ENCODE peak calls at places on chromosomes 13 and 19, in four cellular contexts. E is thoracic aorta, M is cardiac fibroblast, S is keratinocyte. D is an unnamed sample.
A peak's percentile ranks its signal among the peaks of the same experiment; 100 is the strongest.

GRCh38 chr13:38099751-38100150 is 230.2 kb upstream of the TRPC4 start:
- DNase-seq in S (no peak), M (no peak), E (no peak), D (no peak)

GRCh38 chr13:21753117-21753729 is 82.3 kb downstream of the FGF9 start:
- DNase-seq in S (no peak), E (no peak), M (no peak), D (no peak)

GRCh38 chr19:7533281-7533819 is 2.2 kb upstream of the PNPLA6 start:
- DNase-seq in E (no peak), M (peak; percentile 77), S (no peak), D (no peak)

GRCh38 chr19:31470229-31470939 is 121.1 kb upstream of the TSHZ3 start:
- DNase-seq in S (no peak), E (no peak), M (no peak), D (no peak)

GRCh38 chr13:21061077-21061945 is at the start of gene LATS2:
- DNase-seq in S (peak; percentile 58), M (peak; percentile 98), E (peak; percentile 86), D (peak; percentile 91)

GRCh38 chr13:43470610-43471009 is 316.2 kb downstream of the ENOX1 start:
- DNase-seq in S (no peak), E (no peak), M (no peak), D (no peak)

GRCh38 chr13:75360170-75360569 is 121.8 kb downstream of the TBC1D4 start:
- DNase-seq in M (no peak), S (no peak), E (no peak), D (no peak)

GRCh38 chr13:41974262-41974900 is 13.5 kb upstream of the VWA8 start:
- DNase-seq in M (no peak), E (no peak), S (peak; percentile 40), D (no peak)

GRCh38 chr19:40565355-40565754 is 11.3 kb upstream of the SHKBP1 start:
- DNase-seq in E (no peak), S (no peak), M (no peak), D (no peak)

GRCh38 chr13:27008733-27009132 is 162.9 kb downstream of the USP12 start:
- DNase-seq in E (no peak), M (no peak), S (no peak), D (no peak)

GRCh38 chr19:49555600-49556411 is 24.6 kb downstream of the NOSIP start:
- DNase-seq in E (no peak), M (peak; percentile 56), S (no peak), D (peak; percentile 40)

GRCh38 chr19:19115954-19116353 is 22.3 kb downstream of the TMEM161A start:
- DNase-seq in E (no peak), M (peak; percentile 13), S (no peak), D (peak; percentile 60)

GRCh38 chr19:6015841-6016545 is 38.1 kb upstream of the RANBP3 start:
- DNase-seq in M (no peak), E (no peak), S (no peak), D (no peak)

GRCh38 chr19:33502991-33503790 is 18.4 kb downstream of the PEPD start:
- DNase-seq in E (no peak), S (no peak), M (no peak), D (no peak)

GRCh38 chr19:7975037-7975436 is 30.4 kb downstream of the ELAVL1 start:
- DNase-seq in E (no peak), M (no peak), S (no peak), D (no peak)

GRCh38 chr13:95509521-95510315 is 42.8 kb upstream of the CLDN10 start:
- DNase-seq in S (peak; percentile 41), E (no peak), M (no peak), D (no peak)

GRCh38 chr19:5451494-5451893 is 3.7 kb upstream of the ZNRF4 start:
- DNase-seq in E (no peak), S (no peak), M (no peak), D (no peak)

GRCh38 chr19:54343868-54344267 is 4.9 kb upstream of the LILRA4 start:
- DNase-seq in M (no peak), E (no peak), S (no peak), D (no peak)

GRCh38 chr13:70297219-70297618 is 189.0 kb upstream of the KLHL1 start:
- DNase-seq in M (no peak), E (no peak), S (no peak), D (no peak)

GRCh38 chr19:10290876-10291553 is 1.3 kb downstream of the ICAM5 start:
- DNase-seq in E (no peak), S (no peak), M (peak; percentile 56), D (peak; percentile 69)

GRCh38 chr19:50542825-50543428 is 25.3 kb downstream of the LRRC4B start:
- DNase-seq in E (no peak), S (no peak), M (no peak), D (no peak)

GRCh38 chr19:38245826-38246498 is 10.2 kb downstream of the PPP1R14A start:
- DNase-seq in S (no peak), E (peak; percentile 62), M (peak; percentile 54), D (peak; percentile 42)

GRCh38 chr19:45171211-45171623 is 6.8 kb downstream of the TRAPPC6A start:
- DNase-seq in S (no peak), E (no peak), M (peak; percentile 20), D (no peak)

GRCh38 chr13:41746259-41746658 is 214.7 kb downstream of the VWA8 start:
- DNase-seq in M (peak; percentile 47), S (no peak), E (no peak), D (no peak)

GRCh38 chr19:6204866-6205723 is 69.6 kb downstream of the ACSBG2 start:
- DNase-seq in E (no peak), S (no peak), M (no peak), D (no peak)

GRCh38 chr19:17817668-17818363 is 3.5 kb downstream of the INSL3 start:
- DNase-seq in E (no peak), M (no peak), S (no peak), D (no peak)

GRCh38 chr13:71797487-71797886 is 69.5 kb downstream of the DACH1 start:
- DNase-seq in S (no peak), M (no peak), E (no peak), D (no peak)

GRCh38 chr19:6531163-6531955 is 533 bp downstream of the TNFSF9 start:
- DNase-seq in E (no peak), S (no peak), M (no peak), D (peak; percentile 29)

GRCh38 chr13:50796463-50796862 is 47.0 kb downstream of the DLEU7 start:
- DNase-seq in M (no peak), E (no peak), S (no peak), D (no peak)

GRCh38 chr19:16829822-16830289 is 658 bp downstream of the SIN3B start:
- DNase-seq in M (no peak), E (no peak), S (no peak), D (no peak)

GRCh38 chr13:100363874-100364273 is 224.7 kb downstream of the GGACT start:
- DNase-seq in M (no peak), S (no peak), E (no peak), D (no peak)

GRCh38 chr13:38775085-38775484 is 88.2 kb downstream of the FREM2 start:
- DNase-seq in E (no peak), M (no peak), S (no peak), D (no peak)

GRCh38 chr13:58906329-58907007 is 1257.3 kb downstream of the DIAPH3 start:
- DNase-seq in E (no peak), S (no peak), M (no peak), D (no peak)

GRCh38 chr13:93217701-93218100 is 8.9 kb upstream of the GPC6 start:
- DNase-seq in M (peak; percentile 7), S (no peak), E (no peak), D (no peak)

GRCh38 chr13:44763604-44764311 is 187.6 kb upstream of the TSC22D1 start:
- DNase-seq in S (no peak), M (no peak), E (no peak), D (peak; percentile 67)

DNA sequence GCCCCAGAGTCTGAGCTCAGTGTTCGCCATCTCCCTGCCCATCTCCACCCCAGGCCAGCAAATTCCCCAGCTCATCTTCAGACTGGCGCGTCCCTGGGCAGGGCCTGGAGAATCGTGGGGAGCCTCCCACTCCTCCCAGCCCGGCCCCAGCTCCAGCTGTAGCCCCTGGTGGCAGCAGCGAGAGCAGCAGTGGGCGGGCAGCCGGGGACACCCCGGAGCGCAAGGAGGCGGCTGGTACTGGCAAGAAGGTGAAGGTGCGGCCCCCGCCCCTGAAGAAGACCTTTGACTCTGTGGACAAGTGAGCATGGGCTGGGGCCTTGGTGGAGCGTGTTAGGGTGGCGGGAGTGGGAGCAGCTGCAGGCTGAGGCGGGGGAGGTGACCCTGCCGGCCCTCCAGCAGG is 8.4 kb upstream of the PRR19 start:
- DNase-seq in S (no peak), M (no peak), E (no peak), D (no peak)
- H3K4me3 ChIP-seq in S (no peak overlapping the region), M (no peak overlapping the region), E (no peak overlapping the region), D (no peak overlapping the region)

GRCh38 chr13:46342538-46342937 is 44.5 kb downstream of the RUBCNL start:
- DNase-seq in E (no peak), M (no peak), S (no peak), D (no peak)
- TF ChIP-seq CTCF in E (no peak), M (no peak), S (no peak), D (no peak)

GRCh38 chr19:640156-640548 is 473 bp downstream of the FGF22 start:
- DNase-seq in E (no peak), M (no peak), S (no peak), D (no peak)
- H3K4me3 ChIP-seq in E (peak overlapping the region; percentile 80), M (peak overlapping the region; percentile 3), S (no peak overlapping the region), D (no peak overlapping the region)

GRCh38 chr13:110644892-110645521 is 29.7 kb downstream of the NAXD start:
- DNase-seq in M (peak; percentile 63), S (no peak), E (no peak), D (peak; percentile 84)
- TF ChIP-seq CTCF in M (peak; percentile 4), S (no peak), E (no peak), D (peak; percentile 58)

DNA sequence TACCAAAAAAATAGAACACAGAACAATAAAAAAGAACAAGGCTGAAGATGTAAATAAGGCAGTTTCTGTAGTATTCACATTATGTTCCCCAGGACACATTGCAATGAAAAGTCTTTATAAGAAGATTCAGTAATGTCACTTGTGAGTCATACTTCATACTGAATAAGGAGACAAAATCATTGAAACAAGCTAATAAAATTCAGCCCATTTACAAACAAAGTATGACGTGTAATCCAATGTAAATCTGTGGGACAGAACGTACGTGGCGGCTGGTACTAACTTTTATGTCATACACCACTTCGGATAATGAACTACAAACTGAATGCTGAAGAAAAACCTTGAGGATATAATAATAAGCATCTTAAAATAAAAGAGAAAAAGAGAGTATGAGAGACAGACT is 512.8 kb upstream of the MIR17HG start:
- DNase-seq in M (no peak), S (no peak), E (no peak), D (no peak)
- H3K4me3 ChIP-seq in M (no peak overlapping the region), S (no peak overlapping the region), E (no peak overlapping the region), D (no peak overlapping the region)

GRCh38 chr13:33917135-33917534 is 99.2 kb downstream of the RFC3 start:
- DNase-seq in M (no peak), E (no peak), S (no peak), D (no peak)

GRCh38 chr13:33918199-33918932 is 100.4 kb downstream of the RFC3 start:
- DNase-seq in M (peak; percentile 78), S (peak; percentile 4), E (no peak), D (no peak)
- TF ChIP-seq CTCF in M (no peak), S (no peak), E (no peak), D (no peak)

GRCh38 chr19:3183721-3184641 is 1.7 kb upstream of the NCLN start:
- DNase-seq in M (no peak), S (no peak), E (no peak), D (no peak)
- H3K4me3 ChIP-seq in M (no peak overlapping the region), S (no peak overlapping the region), E (no peak overlapping the region), D (no peak overlapping the region)

D was measured in GM12865.